ENCODE peak calls at places on chromosome 1, in six cellular contexts. S is tibial nerve, V is IMR-90, L is C1 segment of cervical spinal cord, G is OCI-M1, Y is HCEC 1CT. J is an unnamed sample.

GRCh38 chr1:218456449-218456848 is 111.3 kb downstream of the TGFB2 start:
- DNase-seq in L (no peak), V (no peak), Y (no peak), G (no peak), S (no peak), J (no peak)

GRCh38 chr1:147515046-147515869 is 26.0 kb upstream of the BCL9 start:
- DNase-seq in G (peak), Y (peak), V (peak), L (no peak), S (no peak), J (peak)

GRCh38 chr1:207883660-207884245 is 27.2 kb downstream of the CD34 start:
- DNase-seq in V (no peak), G (no peak), Y (no peak), S (no peak), L (no peak), J (no peak)

GRCh38 chr1:42913426-42914091 is 45.1 kb downstream of the SLC2A1 start:
- DNase-seq in G (peak), L (no peak), Y (peak), S (no peak), V (peak), J (peak)

GRCh38 chr1:65955503-65955902 is 162.8 kb downstream of the PDE4B start:
- DNase-seq in V (no peak), Y (no peak), S (no peak), G (no peak), L (no peak), J (no peak)

GRCh38 chr1:10387611-10388386 is 11.1 kb upstream of the PGD start:
- DNase-seq in S (no peak), Y (peak), G (peak), L (no peak), V (peak), J (peak)

GRCh38 chr1:179126338-179127060 is 44.6 kb downstream of the TOR3A start:
- DNase-seq in V (no peak), L (no peak), Y (no peak), G (no peak), S (no peak), J (peak)

GRCh38 chr1:24756395-24756794 is 11.1 kb downstream of the CLIC4 start:
- DNase-seq in G (no peak), S (no peak), V (no peak), L (no peak), Y (no peak), J (no peak)

GRCh38 chr1:89762431-89762800 is 58.4 kb upstream of the LRRC8D start:
- DNase-seq in V (no peak), Y (no peak), L (no peak), G (no peak), S (no peak), J (peak)

GRCh38 chr1:21292991-21293536 is 2.8 kb upstream of the ECE1 start:
- DNase-seq in S (no peak), V (no peak), G (no peak), L (no peak), Y (no peak), J (no peak)

GRCh38 chr1:8711161-8711560 is 106.3 kb downstream of the RERE start:
- DNase-seq in G (no peak), S (no peak), Y (peak), L (no peak), V (no peak), J (peak)